ENCODE peak calls at places on chromosomes 6 and 20, in six cellular contexts. Q is GM12878, S is SK-N-SH, E is HepG2, I is H1, A is K562. P is an unnamed sample.
A peak's percentile ranks its signal among the peaks of the same experiment; 100 is the strongest.

GRCh38 chr6:151958332-151958731 is 150.8 kb downstream of the ESR1 start:
- DNase-seq in Q (no peak), S (no peak), E (no peak), I (no peak), A (no peak), P (no peak)

GRCh38 chr6:91031581-91031980 is 444.7 kb upstream of the MAP3K7 start:
- DNase-seq in Q (no peak), S (no peak), E (no peak), I (no peak), A (no peak), P (no peak)

GRCh38 chr20:10447028-10447427 is 11.9 kb downstream of the SLX4IP start:
- DNase-seq in Q (peak; percentile 92), S (peak; percentile 55), E (peak; percentile 32), I (no peak), A (peak; percentile 25), P (peak; percentile 84)

GRCh38 chr20:48406462-48407235 is 421.1 kb downstream of the PREX1 start:
- DNase-seq in Q (no peak), S (no peak), E (no peak), I (no peak), A (no peak), P (no peak)

GRCh38 chr20:1803216-1804128 is 91.7 kb upstream of the SIRPA start:
- DNase-seq in Q (no peak), S (peak; percentile 76), E (no peak), I (peak; percentile 79), A (no peak), P (peak; percentile 95)

GRCh38 chr6:161161121-161161520 is 112.7 kb downstream of the AGPAT4 start:
- DNase-seq in Q (no peak), S (no peak), E (no peak), I (no peak), A (no peak), P (no peak)

GRCh38 chr20:4828830-4829493 is 107.3 kb downstream of the PRND start:
- DNase-seq in Q (no peak), S (no peak), E (no peak), I (peak; percentile 24), A (no peak), P (peak; percentile 63)

GRCh38 chr6:140572129-140572528 is 1197.7 kb upstream of the CITED2 start:
- DNase-seq in Q (no peak), S (no peak), E (no peak), I (no peak), A (no peak), P (no peak)

GRCh38 chr20:36542516-36543186 is 1.3 kb downstream of the MYL9 start:
- DNase-seq in Q (no peak), S (no peak), E (no peak), I (no peak), A (no peak), P (no peak)

GRCh38 chr20:17570347-17571152 is 675 bp downstream of the DSTN start:
- DNase-seq in Q (no peak), S (peak; percentile 81), E (peak; percentile 61), I (peak; percentile 64), A (peak; percentile 42), P (peak; percentile 29)

GRCh38 chr6:166615059-166615770 is 11.8 kb downstream of the RPS6KA2 start:
- DNase-seq in Q (no peak), S (no peak), E (no peak), I (no peak), A (no peak), P (no peak)

GRCh38 chr20:42604998-42605970 is 584.4 kb downstream of the PTPRT start:
- DNase-seq in Q (no peak), S (no peak), E (no peak), I (no peak), A (no peak), P (no peak)

GRCh38 chr6:119467478-119468081 is 118.0 kb upstream of the MAN1A1 start:
- DNase-seq in Q (no peak), S (no peak), E (no peak), I (no peak), A (no peak), P (no peak)

DNA sequence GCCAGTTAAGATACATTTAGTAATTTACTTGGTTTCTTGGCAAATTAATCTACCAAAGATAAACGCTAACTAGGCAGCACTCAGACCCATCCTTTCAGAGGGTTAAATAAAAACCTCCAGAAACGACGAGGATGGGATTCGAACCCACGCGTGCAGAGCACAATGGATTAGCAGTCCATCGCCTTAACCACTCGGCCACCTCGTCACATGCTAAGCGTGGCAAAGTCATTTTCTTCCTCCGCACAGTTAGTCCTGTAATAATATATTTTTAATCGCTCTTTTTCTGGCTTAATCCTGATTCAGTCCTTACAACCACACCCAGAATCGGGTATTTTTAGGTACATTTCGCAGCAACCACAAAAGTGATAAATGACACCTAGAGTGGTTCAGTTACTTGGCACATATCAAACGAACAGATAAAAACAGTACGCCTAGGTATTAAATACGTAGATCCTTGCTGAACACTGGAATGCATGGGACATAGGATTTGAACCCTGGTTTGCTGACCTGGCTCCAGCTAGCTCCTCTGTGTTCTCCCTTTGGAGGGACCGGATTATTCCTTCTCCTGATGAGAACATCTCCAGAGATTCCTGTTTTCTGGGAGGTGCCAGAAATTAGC is 71.6 kb downstream of the GPX5 start:
- DNase-seq in Q (no peak), S (peak; percentile 40), E (peak; percentile 46), I (peak; percentile 86), A (no peak), P (peak; percentile 27)
- TF ChIP-seq GABPA in Q (no peak), S (no peak), E (no peak), I (no peak), A (no peak), P (no peak)

GRCh38 chr20:64145458-64146300 is 18.6 kb upstream of the MYT1 start:
- DNase-seq in Q (no peak), S (no peak), E (no peak), I (peak; percentile 78), A (peak; percentile 41), P (peak; percentile 12)
- TF ChIP-seq CTCF in Q (no peak), S (peak; percentile 33), E (peak; percentile 41), I (peak; percentile 85), A (peak; percentile 43), P (peak; percentile 4)

DNA sequence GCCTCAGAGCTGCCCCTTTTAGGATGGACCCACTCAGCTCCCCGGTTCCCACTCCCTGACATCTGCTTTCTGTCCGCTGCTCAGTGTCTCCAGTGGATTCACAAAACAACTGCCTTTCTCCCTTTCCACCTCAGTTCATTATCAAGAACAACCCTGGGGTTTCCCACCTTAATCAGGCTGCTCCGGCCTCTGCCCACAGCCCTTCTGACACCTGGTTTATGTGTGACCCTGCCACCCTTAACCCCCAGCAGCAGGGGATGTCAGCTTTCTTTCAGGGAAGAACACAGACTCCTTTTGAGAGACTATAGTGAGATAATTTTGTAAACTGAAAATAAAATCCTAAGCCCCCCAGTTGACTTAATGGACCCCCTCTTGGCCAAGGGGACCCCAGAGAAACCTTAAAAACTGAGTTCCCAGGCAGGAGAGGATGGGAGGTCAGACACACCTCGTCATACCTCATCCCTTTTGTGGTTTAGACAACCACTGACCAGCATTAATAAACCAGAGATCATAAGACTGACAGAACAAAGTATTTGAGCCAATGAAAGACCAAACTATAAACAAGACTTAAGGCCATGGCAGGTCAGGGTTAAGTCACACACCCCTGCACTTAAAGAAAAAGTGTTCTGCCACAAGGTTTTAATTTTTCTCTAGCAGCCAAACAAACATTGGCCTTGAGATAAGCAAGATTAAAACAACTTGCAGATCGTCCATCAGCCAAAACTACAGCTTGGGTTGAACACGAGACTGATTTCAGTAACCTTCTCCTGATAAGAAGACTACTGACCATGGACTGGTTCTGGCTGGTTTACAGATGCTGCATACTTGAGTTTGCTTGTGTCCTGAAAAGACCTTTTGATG is 42.4 kb upstream of the DDR1 start:
- DNase-seq in Q (no peak), S (no peak), E (no peak), I (no peak), A (no peak), P (no peak)
- TF ChIP-seq POLR2AphosphoS5 in Q (no peak), S (no peak), E (no peak), I (peak; percentile 11), A (no peak), P (no peak)

GRCh38 chr6:159919011-159919511 is 28.3 kb downstream of the MAS1 start:
- DNase-seq in Q (no peak), S (no peak), E (no peak), I (no peak), A (no peak), P (no peak)

GRCh38 chr6:159915397-159915796 is 24.6 kb downstream of the MAS1 start:
- DNase-seq in Q (no peak), S (no peak), E (no peak), I (no peak), A (no peak), P (no peak)

GRCh38 chr6:159916237-159916636 is 25.4 kb downstream of the MAS1 start:
- DNase-seq in Q (no peak), S (no peak), E (no peak), I (no peak), A (no peak), P (no peak)

GRCh38 chr6:159916752-159917151 is 26.0 kb downstream of the MAS1 start:
- DNase-seq in Q (no peak), S (peak; percentile 23), E (no peak), I (no peak), A (no peak), P (no peak)

GRCh38 chr6:159919800-159920199 is 29.0 kb downstream of the MAS1 start:
- DNase-seq in Q (no peak), S (no peak), E (no peak), I (no peak), A (no peak), P (no peak)
- TF ChIP-seq GABPA in Q (no peak), S (no peak), E (no peak), I (no peak), A (no peak), P (no peak)

GRCh38 chr6:33414592-33415271 is 3.2 kb downstream of the CUTA start:
- DNase-seq in Q (no peak), S (peak; percentile 65), E (no peak), I (peak; percentile 52), A (peak; percentile 66), P (no peak)
- TF ChIP-seq CTCF in Q (peak; percentile 53), S (peak; percentile 58), E (peak; percentile 40), I (peak; percentile 44), A (peak; percentile 68), P (peak; percentile 9)

DNA sequence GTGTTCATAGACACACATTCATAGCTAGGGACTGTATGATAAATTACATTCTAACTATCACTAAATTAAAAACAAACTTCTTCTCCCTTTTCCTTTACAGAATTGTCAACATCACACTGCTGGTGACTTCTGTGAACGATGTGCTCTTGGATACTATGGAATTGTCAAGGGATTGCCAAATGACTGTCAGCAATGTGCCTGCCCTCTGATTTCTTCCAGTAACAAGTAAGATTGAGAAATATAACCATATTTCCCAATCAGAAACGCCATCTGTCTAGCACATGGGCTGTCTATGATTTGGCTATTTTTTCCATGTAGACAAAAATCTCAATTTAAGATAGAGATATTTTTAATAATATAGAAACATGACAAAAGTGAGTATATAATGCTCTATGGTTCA is 367.7 kb downstream of the ARHGAP18 start:
- DNase-seq in Q (no peak), S (no peak), E (no peak), I (no peak), A (no peak), P (no peak)
- TF ChIP-seq POLR2AphosphoS5 in Q (no peak), S (no peak), E (no peak), I (no peak), A (no peak), P (no peak)